ENCODE peak calls at places on chromosomes 12 and 14, in four cellular contexts. One of them, this sample, is unnamed.

GRCh38 chr12:51910691-51911090 is 3.4 kb downstream of the ACVRL1 start:
- DNase-seq in CD4-positive, alpha-beta T cell: no peak
- DNase-seq in body of pancreas: no peak
- DNase-seq in HL-60: no peak
- DNase-seq in this sample: no peak

GRCh38 chr14:92877757-92878431 is 45.1 kb upstream of the CHGA start:
- DNase-seq in body of pancreas: peak
- DNase-seq in HL-60: no peak
- DNase-seq in CD4-positive, alpha-beta T cell: no peak
- DNase-seq in this sample: no peak

GRCh38 chr12:68236421-68237059 is 10.9 kb upstream of the IL26 start:
- DNase-seq in CD4-positive, alpha-beta T cell: peak
- DNase-seq in HL-60: no peak
- DNase-seq in body of pancreas: peak
- DNase-seq in this sample: no peak

GRCh38 chr12:14629832-14630688 is 62.4 kb upstream of the PLBD1 start:
- DNase-seq in CD4-positive, alpha-beta T cell: peak
- DNase-seq in body of pancreas: peak
- DNase-seq in HL-60: peak
- DNase-seq in this sample: no peak

GRCh38 chr12:3454780-3455179 is 36.2 kb upstream of the PRMT8 start:
- DNase-seq in CD4-positive, alpha-beta T cell: no peak
- DNase-seq in body of pancreas: no peak
- DNase-seq in HL-60: no peak
- DNase-seq in this sample: no peak

GRCh38 chr12:26966842-26967241 is 28.6 kb downstream of the FGFR1OP2 start:
- DNase-seq in body of pancreas: no peak
- DNase-seq in CD4-positive, alpha-beta T cell: no peak
- DNase-seq in HL-60: no peak
- DNase-seq in this sample: no peak

GRCh38 chr12:47835017-47835830 is 15.5 kb upstream of the HDAC7 start:
- DNase-seq in body of pancreas: no peak
- DNase-seq in CD4-positive, alpha-beta T cell: no peak
- DNase-seq in HL-60: no peak
- DNase-seq in this sample: no peak

GRCh38 chr14:105496831-105497591 is 6.0 kb downstream of the TEDC1 start:
- DNase-seq in body of pancreas: no peak
- DNase-seq in HL-60: no peak
- DNase-seq in CD4-positive, alpha-beta T cell: no peak
- DNase-seq in this sample: no peak

GRCh38 chr12:101925352-101925751 is 48.0 kb downstream of the DRAM1 start:
- DNase-seq in HL-60: peak
- DNase-seq in CD4-positive, alpha-beta T cell: no peak
- DNase-seq in body of pancreas: peak
- DNase-seq in this sample: no peak

GRCh38 chr12:60014441-60014840 is 418.6 kb downstream of the SLC16A7 start:
- DNase-seq in CD4-positive, alpha-beta T cell: no peak
- DNase-seq in body of pancreas: no peak
- DNase-seq in HL-60: no peak
- DNase-seq in this sample: no peak

GRCh38 chr12:77946541-77947021 is 115.9 kb downstream of the NAV3 start:
- DNase-seq in body of pancreas: no peak
- DNase-seq in HL-60: no peak
- DNase-seq in CD4-positive, alpha-beta T cell: no peak
- DNase-seq in this sample: no peak

GRCh38 chr12:129152291-129153075 is 299.2 kb downstream of the GLT1D1 start:
- DNase-seq in CD4-positive, alpha-beta T cell: no peak
- DNase-seq in HL-60: no peak
- DNase-seq in body of pancreas: peak
- DNase-seq in this sample: no peak

GRCh38 chr12:132495629-132496207 is 5.8 kb downstream of the FBRSL1 start:
- DNase-seq in body of pancreas: peak
- DNase-seq in HL-60: no peak
- DNase-seq in CD4-positive, alpha-beta T cell: no peak
- DNase-seq in this sample: no peak

GRCh38 chr14:87944987-87945604 is 47.9 kb downstream of the GALC start:
- DNase-seq in body of pancreas: no peak
- DNase-seq in CD4-positive, alpha-beta T cell: no peak
- DNase-seq in HL-60: peak
- DNase-seq in this sample: no peak

GRCh38 chr14:100065161-100065871 is at the start of gene EVL:
- DNase-seq in body of pancreas: peak
- DNase-seq in HL-60: no peak
- DNase-seq in CD4-positive, alpha-beta T cell: peak
- DNase-seq in this sample: no peak

DNA sequence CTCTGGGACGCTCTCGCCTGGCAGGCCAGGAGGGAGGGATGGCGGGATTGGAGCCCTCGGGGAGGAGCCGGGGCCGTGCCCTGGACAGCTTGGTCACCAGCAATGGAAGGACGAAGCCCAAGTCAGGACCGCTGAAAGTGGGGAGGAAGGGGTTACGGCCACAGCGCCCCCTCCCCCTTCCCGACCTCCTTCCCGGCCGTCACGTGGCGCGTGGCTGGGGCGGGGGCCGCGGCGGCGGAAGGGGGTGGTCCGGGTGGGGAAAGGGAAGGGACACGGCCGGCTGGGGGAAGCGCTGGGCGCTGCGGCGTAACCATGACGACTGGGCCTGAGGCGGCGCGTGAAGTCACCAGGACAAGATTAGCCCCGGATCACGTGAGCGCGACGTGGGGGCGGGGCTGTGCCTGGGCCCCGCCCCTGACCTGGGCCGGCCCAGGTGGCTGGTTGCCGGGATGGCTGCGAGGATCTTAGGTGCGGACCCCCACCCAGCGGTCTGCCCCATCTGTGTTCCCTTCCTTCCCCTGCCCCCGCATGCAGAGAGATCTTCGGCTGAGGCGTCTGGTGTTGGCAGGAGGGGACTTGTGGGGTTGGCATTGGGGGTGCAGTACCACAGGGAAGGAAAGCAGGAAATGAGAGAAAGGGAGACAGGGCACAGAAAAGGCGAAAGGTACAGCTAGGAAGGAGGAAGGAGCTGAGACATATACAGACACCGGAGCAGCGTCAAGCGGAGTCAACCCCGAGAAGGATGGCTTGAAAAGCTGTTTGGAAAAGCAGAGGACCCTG is 6.2 kb downstream of the MAP3K12 start:
- DNase-seq in body of pancreas: peak
- DNase-seq in CD4-positive, alpha-beta T cell: peak
- DNase-seq in HL-60: peak
- DNase-seq in this sample: peak
- TF ChIP-seq CTCF in body of pancreas: no peak
- TF ChIP-seq CTCF in CD4-positive, alpha-beta T cell: no peak
- TF ChIP-seq CTCF in HL-60: no peak
- TF ChIP-seq CTCF in this sample: peak

GRCh38 chr12:124928095-124928911 is 13.9 kb upstream of the UBC start:
- DNase-seq in HL-60: no peak
- DNase-seq in body of pancreas: peak
- DNase-seq in CD4-positive, alpha-beta T cell: no peak
- DNase-seq in this sample: no peak

GRCh38 chr12:124921200-124922008 is 7.0 kb upstream of the UBC start:
- DNase-seq in HL-60: no peak
- DNase-seq in CD4-positive, alpha-beta T cell: peak
- DNase-seq in body of pancreas: peak
- DNase-seq in this sample: no peak

GRCh38 chr12:124923906-124924734 is 9.7 kb upstream of the UBC start:
- DNase-seq in body of pancreas: no peak
- DNase-seq in CD4-positive, alpha-beta T cell: no peak
- DNase-seq in HL-60: no peak
- DNase-seq in this sample: no peak

GRCh38 chr12:124927325-124928094 is 13.1 kb upstream of the UBC start:
- DNase-seq in CD4-positive, alpha-beta T cell: peak
- DNase-seq in HL-60: no peak
- DNase-seq in body of pancreas: peak
- DNase-seq in this sample: no peak

DNA sequence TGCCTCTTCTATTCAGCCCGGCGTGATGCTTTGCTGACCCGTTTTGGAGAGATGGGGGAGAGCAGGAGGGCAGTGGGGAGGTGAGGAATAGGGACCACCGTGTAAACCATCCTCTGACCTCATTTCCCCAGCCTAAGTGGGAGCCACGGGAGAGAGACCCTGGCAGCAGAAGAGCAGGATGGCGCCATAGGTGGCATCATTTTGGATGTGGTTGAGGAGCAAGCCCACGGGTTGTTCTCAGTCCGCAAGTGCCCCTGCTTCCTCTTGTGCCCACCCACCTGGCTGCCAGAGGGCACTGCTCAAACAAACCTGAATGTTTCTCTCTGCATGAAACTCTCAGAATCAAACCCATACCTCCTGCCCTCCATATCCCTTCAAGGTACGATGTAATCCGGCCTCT is 10.7 kb upstream of the UBC start:
- DNase-seq in body of pancreas: no peak
- DNase-seq in HL-60: no peak
- DNase-seq in CD4-positive, alpha-beta T cell: no peak
- DNase-seq in this sample: no peak
- H3K27ac ChIP-seq in body of pancreas: no peak
- H3K27ac ChIP-seq in HL-60: no peak
- H3K27ac ChIP-seq in CD4-positive, alpha-beta T cell: no peak
- H3K27ac ChIP-seq in this sample: no peak

GRCh38 chr14:70640938-70641547 is 673 bp upstream of the TTC9 start:
- DNase-seq in body of pancreas: peak
- DNase-seq in CD4-positive, alpha-beta T cell: peak
- DNase-seq in HL-60: peak
- DNase-seq in this sample: no peak

GRCh38 chr14:70644016-70644415 is 2.3 kb downstream of the TTC9 start:
- DNase-seq in body of pancreas: no peak
- DNase-seq in HL-60: no peak
- DNase-seq in CD4-positive, alpha-beta T cell: no peak
- DNase-seq in this sample: no peak

GRCh38 chr14:70645892-70646291 is 4.2 kb downstream of the TTC9 start:
- DNase-seq in body of pancreas: no peak
- DNase-seq in HL-60: no peak
- DNase-seq in CD4-positive, alpha-beta T cell: no peak
- DNase-seq in this sample: no peak

GRCh38 chr14:70641548-70642312 is at the start of gene TTC9:
- DNase-seq in body of pancreas: peak
- DNase-seq in CD4-positive, alpha-beta T cell: no peak
- DNase-seq in HL-60: no peak
- DNase-seq in this sample: no peak

GRCh38 chr14:70642313-70643235 is 858 bp downstream of the TTC9 start:
- DNase-seq in body of pancreas: peak
- DNase-seq in HL-60: no peak
- DNase-seq in CD4-positive, alpha-beta T cell: no peak
- DNase-seq in this sample: no peak
- TF ChIP-seq CTCF in body of pancreas: no peak
- TF ChIP-seq CTCF in HL-60: no peak
- TF ChIP-seq CTCF in CD4-positive, alpha-beta T cell: no peak
- TF ChIP-seq CTCF in this sample: no peak

DNA sequence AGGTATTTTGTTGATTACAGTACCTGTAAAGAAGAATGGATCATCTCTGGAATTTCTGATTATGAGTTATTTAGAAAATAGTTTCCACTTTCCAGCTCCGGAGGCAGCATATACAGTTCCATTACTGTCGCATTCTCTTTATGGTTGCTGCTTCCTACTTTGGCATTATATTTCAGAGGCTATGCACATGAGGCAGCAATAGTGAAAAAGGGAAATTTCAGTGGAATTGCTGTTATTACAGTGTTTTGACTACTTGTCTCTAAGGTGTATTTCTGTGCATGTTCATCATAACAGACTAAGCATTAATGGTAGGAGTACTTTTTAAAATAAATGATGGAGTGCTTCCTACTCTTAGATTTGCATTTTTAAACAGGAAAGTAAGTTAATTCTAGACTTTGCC is 10.2 kb downstream of the GNG2 start:
- DNase-seq in body of pancreas: no peak
- DNase-seq in HL-60: no peak
- DNase-seq in CD4-positive, alpha-beta T cell: no peak
- DNase-seq in this sample: no peak
- H3K27ac ChIP-seq in body of pancreas: no peak
- H3K27ac ChIP-seq in HL-60: no peak
- H3K27ac ChIP-seq in CD4-positive, alpha-beta T cell: no peak
- H3K27ac ChIP-seq in this sample: no peak

DNA sequence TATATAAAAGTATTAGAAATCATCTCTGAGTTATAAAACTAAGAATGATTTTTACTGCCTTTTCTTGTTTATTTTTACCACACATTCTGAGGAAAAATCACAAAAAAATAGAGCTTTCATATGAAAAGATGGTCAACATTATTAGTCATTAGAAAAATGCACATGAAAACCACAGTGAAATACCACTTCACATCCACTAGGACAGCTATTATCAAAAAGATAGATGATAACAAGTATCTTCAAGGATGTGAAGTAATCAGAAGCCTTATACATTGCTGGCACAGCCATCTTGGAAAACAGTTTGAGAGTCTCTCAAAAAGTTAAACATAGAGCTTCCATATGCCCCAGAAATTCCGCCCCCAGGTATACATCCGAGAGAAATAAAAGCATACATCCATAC is 523.8 kb downstream of the FUT8 start:
- DNase-seq in body of pancreas: no peak
- DNase-seq in HL-60: no peak
- DNase-seq in CD4-positive, alpha-beta T cell: no peak
- DNase-seq in this sample: no peak
- TF ChIP-seq CTCF in body of pancreas: no peak
- TF ChIP-seq CTCF in HL-60: no peak
- TF ChIP-seq CTCF in CD4-positive, alpha-beta T cell: no peak
- TF ChIP-seq CTCF in this sample: no peak

DNA sequence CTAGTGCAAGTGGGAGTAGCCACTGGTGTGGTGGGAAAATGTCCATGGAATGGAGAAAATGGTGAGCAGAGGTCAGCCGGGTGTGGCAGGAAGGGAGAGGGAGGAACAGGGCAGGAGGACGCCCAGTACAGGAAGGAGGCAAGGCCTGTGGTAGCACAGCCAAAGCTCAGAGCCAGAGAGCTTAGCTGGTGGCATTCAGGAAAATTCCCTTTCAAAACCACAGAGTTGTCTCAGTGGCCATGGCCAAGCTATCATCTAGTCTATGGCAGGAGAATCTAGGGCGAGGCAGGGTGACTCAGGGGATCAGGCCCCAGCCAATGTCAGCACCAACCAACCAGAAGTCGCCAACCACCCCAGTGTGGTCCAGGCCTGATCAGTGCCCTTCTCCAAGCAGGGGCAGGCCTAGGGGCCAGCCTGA is 67.7 kb upstream of the DDX11 start:
- DNase-seq in HL-60: no peak
- DNase-seq in CD4-positive, alpha-beta T cell: no peak
- DNase-seq in body of pancreas: no peak
- DNase-seq in this sample: no peak
- H3K27ac ChIP-seq in HL-60: no peak
- H3K27ac ChIP-seq in CD4-positive, alpha-beta T cell: no peak
- H3K27ac ChIP-seq in body of pancreas: no peak
- H3K27ac ChIP-seq in this sample: no peak

GRCh38 chr12:57491393-57492280 is 3.8 kb downstream of the MARS1 start:
- DNase-seq in body of pancreas: no peak
- DNase-seq in HL-60: no peak
- DNase-seq in CD4-positive, alpha-beta T cell: no peak
- DNase-seq in this sample: no peak
- TF ChIP-seq CTCF in body of pancreas: no peak
- TF ChIP-seq CTCF in HL-60: peak
- TF ChIP-seq CTCF in CD4-positive, alpha-beta T cell: no peak
- TF ChIP-seq CTCF in this sample: no peak

This sample was measured in esophagus squamous epithelium.